ENCODE peak calls at places on chromosome 17, in seven cellular contexts. O is ovary, J is breast epithelium, E is transverse colon, Q is endothelial cell of umbilical vein, N is spleen, L is sigmoid colon. B is an unnamed sample.

GRCh38 chr17:76132574-76133338 is 8.3 kb downstream of the FOXJ1 start:
- DNase-seq in O (no peak), L (peak), J (peak), Q (no peak), N (no peak), E (peak), B (no peak)

GRCh38 chr17:49414271-49414621 is 436 bp downstream of the PHB1 start:
- DNase-seq in Q (no peak), O (no peak), N (no peak), E (peak), L (no peak), J (no peak), B (no peak)

GRCh38 chr17:17535957-17536356 is 39.8 kb upstream of the RASD1 start:
- DNase-seq in E (peak), J (peak), L (peak), O (no peak), N (no peak), Q (no peak), B (no peak)

GRCh38 chr17:62649570-62649969 is 22.1 kb downstream of the MRC2 start:
- DNase-seq in O (no peak), E (no peak), Q (no peak), L (peak), N (no peak), J (no peak), B (no peak)

GRCh38 chr17:39889200-39889599 is 21.2 kb downstream of the ZPBP2 start:
- DNase-seq in Q (no peak), E (no peak), O (no peak), N (no peak), J (no peak), L (no peak), B (no peak)

GRCh38 chr17:65028537-65028843 is 28.1 kb downstream of the GNA13 start:
- DNase-seq in E (no peak), N (no peak), Q (no peak), O (no peak), L (no peak), J (no peak), B (no peak)

GRCh38 chr17:76845524-76845923 is 22.7 kb upstream of the MGAT5B start:
- DNase-seq in L (no peak), N (no peak), O (no peak), E (no peak), J (no peak), Q (no peak), B (no peak)

GRCh38 chr17:17132746-17133145 is 73.4 kb downstream of the PLD6 start:
- DNase-seq in L (no peak), Q (no peak), E (no peak), N (no peak), J (no peak), O (no peak), B (no peak)

GRCh38 chr17:44707755-44708400 is 587 bp upstream of the DBF4B start:
- DNase-seq in L (no peak), N (no peak), J (no peak), E (no peak), O (no peak), Q (no peak), B (no peak)

GRCh38 chr17:19719365-19720209 is 3.2 kb upstream of the SLC47A2 start:
- DNase-seq in E (peak), J (peak), N (no peak), Q (no peak), O (no peak), L (no peak), B (no peak)

GRCh38 chr17:44628234-44629188 is 27.8 kb upstream of the MEIOC start:
- DNase-seq in Q (peak), N (peak), O (no peak), J (no peak), E (no peak), L (no peak), B (peak)

GRCh38 chr17:78679495-78680395 is 102.3 kb downstream of the CYTH1 start:
- DNase-seq in J (no peak), N (peak), Q (no peak), L (no peak), E (no peak), O (no peak), B (no peak)

GRCh38 chr17:50043290-50044148 is 12.4 kb upstream of the ITGA3 start:
- DNase-seq in N (peak), L (no peak), O (peak), J (no peak), E (no peak), Q (peak), B (peak)

GRCh38 chr17:6639651-6640535 is 618 bp downstream of the KIAA0753 start:
- DNase-seq in E (peak), J (no peak), O (peak), Q (peak), N (peak), L (peak), B (no peak)

GRCh38 chr17:76271669-76272540 is 6.8 kb downstream of the UBALD2 start:
- DNase-seq in L (no peak), N (peak), J (peak), O (peak), Q (peak), E (peak), B (no peak)

GRCh38 chr17:1399366-1399678 is 700 bp downstream of the YWHAE start:
- DNase-seq in O (no peak), E (no peak), J (no peak), L (no peak), Q (peak), N (peak), B (no peak)

DNA sequence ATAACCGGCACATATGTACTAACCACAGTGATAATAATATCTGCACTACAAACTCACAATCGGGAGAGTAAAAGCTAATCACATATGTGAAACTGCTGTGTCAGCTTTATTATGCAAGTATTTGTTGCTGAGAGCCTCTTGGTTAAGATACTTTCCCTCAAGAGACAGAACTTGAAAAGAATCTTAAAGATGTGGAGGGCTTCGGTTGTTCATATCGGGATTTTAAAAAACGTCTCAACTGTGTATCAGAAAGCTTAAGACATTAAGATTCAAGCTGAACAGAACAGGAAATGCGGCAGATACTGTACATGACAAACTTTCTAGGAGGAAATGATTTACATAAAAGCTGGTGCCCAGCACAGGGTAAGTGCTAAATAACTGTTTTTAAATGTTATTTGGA is 27.5 kb upstream of the HLF start:
- DNase-seq in Q (no peak), O (no peak), N (no peak), J (no peak), E (no peak), L (no peak), B (no peak)
- TF ChIP-seq POLR2A in Q (no peak), O (no peak), N (no peak), J (no peak), E (no peak), L (no peak), B (no peak)

DNA sequence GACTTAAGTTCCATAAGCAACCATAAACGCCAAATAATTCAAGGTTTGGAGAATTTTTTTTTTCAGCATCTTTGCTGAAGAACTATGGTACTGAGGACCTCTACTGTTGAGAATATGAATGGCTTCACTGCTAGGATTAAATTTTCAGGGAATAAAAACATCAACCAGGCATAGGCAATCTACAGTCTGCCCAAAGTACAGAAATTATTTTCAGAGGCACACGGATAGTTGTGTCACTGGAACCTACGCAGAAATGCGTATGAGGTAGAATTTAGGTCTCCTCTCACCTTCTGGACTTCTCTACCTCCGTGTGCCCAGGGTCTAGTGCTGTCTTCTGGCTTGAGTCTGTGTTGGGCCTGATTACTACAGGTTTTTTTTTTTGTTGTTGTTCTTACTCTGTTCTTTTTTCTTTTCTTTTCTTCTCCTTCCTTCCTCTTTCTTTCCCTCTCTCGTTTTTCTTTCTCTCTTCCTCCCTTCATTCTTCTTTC is 39.7 kb downstream of the NACA2 start:
- DNase-seq in Q (peak), N (no peak), J (no peak), E (no peak), L (no peak), O (no peak), B (no peak)
- TF ChIP-seq CTCF in Q (peak), N (peak), J (no peak), E (peak), L (no peak), O (no peak), B (peak)

GRCh38 chr17:81923302-81924260 is 4.0 kb downstream of the MAFG start:
- DNase-seq in E (peak), J (no peak), Q (no peak), O (peak), L (peak), N (peak), B (no peak)
- TF ChIP-seq POLR2A in E (no peak), J (no peak), Q (no peak), O (no peak), L (no peak), N (no peak), B (no peak)

GRCh38 chr17:43591750-43592562 is 45.8 kb upstream of the ETV4 start:
- DNase-seq in J (peak), L (peak), N (no peak), Q (peak), E (peak), O (peak), B (peak)
- TF ChIP-seq CTCF in J (no peak), L (no peak), N (no peak), Q (no peak), E (no peak), O (no peak), B (no peak)

GRCh38 chr17:60577147-60577925 is 22.7 kb upstream of the PPM1D start:
- DNase-seq in Q (peak), E (peak), O (peak), J (no peak), L (peak), N (no peak), B (peak)

GRCh38 chr17:60579551-60579950 is 20.4 kb upstream of the PPM1D start:
- DNase-seq in J (no peak), Q (no peak), L (no peak), E (no peak), O (no peak), N (no peak), B (no peak)

GRCh38 chr17:60573139-60573975 is 26.6 kb upstream of the PPM1D start:
- DNase-seq in E (no peak), Q (peak), N (no peak), J (no peak), O (no peak), L (peak), B (peak)

GRCh38 chr17:60583008-60583407 is 17.0 kb upstream of the PPM1D start:
- DNase-seq in Q (no peak), J (no peak), N (no peak), E (no peak), O (no peak), L (no peak), B (no peak)

DNA sequence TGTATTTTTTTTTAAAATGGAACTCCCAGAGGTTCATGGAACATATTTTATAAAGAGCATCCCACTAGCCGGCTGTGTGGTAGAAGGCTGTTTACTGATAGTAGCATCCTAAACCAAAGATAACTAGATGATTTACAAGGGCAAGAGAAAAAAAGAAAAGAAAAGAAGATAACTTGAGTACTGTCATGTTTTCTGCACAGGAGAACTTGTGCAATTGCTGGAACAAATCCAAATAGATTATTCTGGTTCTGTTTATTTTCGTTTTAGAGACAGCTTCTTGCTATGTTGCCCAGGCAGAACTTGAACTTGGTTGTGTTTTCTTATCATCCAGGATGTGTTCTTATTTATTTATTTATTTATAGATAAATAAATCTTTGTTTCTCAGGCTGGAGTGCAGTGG is 20.9 kb upstream of the PPM1D start:
- DNase-seq in E (no peak), Q (no peak), L (no peak), O (no peak), N (no peak), J (no peak), B (peak)
- TF ChIP-seq POLR2A in E (no peak), Q (no peak), L (no peak), O (no peak), N (no peak), J (no peak), B (no peak)

DNA sequence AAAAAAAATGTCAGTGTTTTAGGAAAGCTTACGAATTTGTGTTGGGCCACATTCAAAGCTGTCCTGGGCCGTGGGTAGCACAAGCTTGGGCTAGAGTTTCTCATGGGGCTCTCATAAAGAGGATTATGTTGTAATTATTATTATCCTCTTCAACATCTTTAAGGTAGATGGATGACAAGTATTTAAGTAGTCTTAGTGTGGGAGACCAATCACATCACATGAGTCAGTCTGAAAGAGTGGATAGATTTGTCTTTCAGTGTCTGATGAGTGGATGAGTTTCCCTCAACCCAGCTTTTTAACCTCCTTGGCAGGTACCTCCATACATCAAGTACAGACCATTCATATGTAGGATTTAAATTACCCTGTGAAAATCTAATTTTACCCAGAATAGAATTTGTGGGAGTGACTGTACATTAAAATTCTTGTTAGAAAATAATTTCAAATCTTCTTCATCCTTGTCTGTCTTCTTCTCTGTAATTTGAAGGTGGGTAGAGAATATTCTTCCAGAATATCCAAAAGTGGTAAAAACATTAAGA is 17.3 kb downstream of the PAFAH1B1 start:
- DNase-seq in O (no peak), L (no peak), J (no peak), Q (no peak), N (no peak), E (no peak), B (no peak)
- TF ChIP-seq CTCF in O (no peak), L (no peak), J (no peak), Q (no peak), N (no peak), E (no peak), B (no peak)

B was measured in uterus.